ENCODE peak calls at places on chromosomes 12 and 14, in six cellular contexts. One of them, this sample, is unnamed.

GRCh38 chr14:68243441-68244010 is 423.9 kb downstream of the RAD51B start:
- DNase-seq in HepG2: no peak
- DNase-seq in endothelial cell of umbilical vein: no peak
- DNase-seq in IMR-90: no peak
- DNase-seq in PC-3: no peak
- DNase-seq in HCT116: no peak
- DNase-seq in this sample: no peak

GRCh38 chr12:8841778-8842177 is 19.4 kb downstream of the A2ML1 start:
- DNase-seq in HepG2: no peak
- DNase-seq in HCT116: no peak
- DNase-seq in PC-3: no peak
- DNase-seq in IMR-90: no peak
- DNase-seq in endothelial cell of umbilical vein: no peak
- DNase-seq in this sample: no peak

GRCh38 chr14:64572721-64573508 is 23.2 kb downstream of the PPP1R36 start:
- DNase-seq in IMR-90: peak; percentile 65
- DNase-seq in HepG2: no peak
- DNase-seq in endothelial cell of umbilical vein: no peak
- DNase-seq in PC-3: no peak
- DNase-seq in HCT116: no peak
- DNase-seq in this sample: no peak

GRCh38 chr12:6122211-6122610 is 2.3 kb downstream of the VWF start:
- DNase-seq in IMR-90: no peak
- DNase-seq in HepG2: no peak
- DNase-seq in endothelial cell of umbilical vein: no peak
- DNase-seq in HCT116: no peak
- DNase-seq in PC-3: no peak
- DNase-seq in this sample: no peak

GRCh38 chr12:95054206-95054605 is 19.2 kb downstream of the NR2C1 start:
- DNase-seq in PC-3: no peak
- DNase-seq in endothelial cell of umbilical vein: no peak
- DNase-seq in HepG2: no peak
- DNase-seq in HCT116: no peak
- DNase-seq in IMR-90: no peak
- DNase-seq in this sample: no peak

GRCh38 chr12:6459004-6459337 is 7.1 kb downstream of the TAPBPL start:
- DNase-seq in HepG2: no peak
- DNase-seq in HCT116: no peak
- DNase-seq in endothelial cell of umbilical vein: no peak
- DNase-seq in PC-3: no peak
- DNase-seq in IMR-90: no peak
- DNase-seq in this sample: no peak

GRCh38 chr14:20262642-20263128 is 23.6 kb downstream of the OR11H4 start:
- DNase-seq in IMR-90: peak; percentile 46
- DNase-seq in endothelial cell of umbilical vein: no peak
- DNase-seq in PC-3: peak; percentile 93
- DNase-seq in HCT116: peak; percentile 6
- DNase-seq in HepG2: no peak
- DNase-seq in this sample: peak; percentile 89

GRCh38 chr12:110270125-110270962 is 10.7 kb upstream of the ATP2A2 start:
- DNase-seq in endothelial cell of umbilical vein: no peak
- DNase-seq in HepG2: peak; percentile 95
- DNase-seq in PC-3: peak; percentile 92
- DNase-seq in HCT116: no peak
- DNase-seq in IMR-90: peak; percentile 73
- DNase-seq in this sample: peak; percentile 50

GRCh38 chr14:30748343-30748742 is 126.0 kb upstream of the COCH start:
- DNase-seq in endothelial cell of umbilical vein: no peak
- DNase-seq in HCT116: no peak
- DNase-seq in HepG2: no peak
- DNase-seq in PC-3: no peak
- DNase-seq in IMR-90: no peak
- DNase-seq in this sample: no peak

GRCh38 chr14:28012629-28013415 is 753.8 kb upstream of the FOXG1 start:
- DNase-seq in PC-3: peak; percentile 10
- DNase-seq in HCT116: no peak
- DNase-seq in HepG2: no peak
- DNase-seq in endothelial cell of umbilical vein: no peak
- DNase-seq in IMR-90: no peak
- DNase-seq in this sample: no peak
- TF ChIP-seq CTCF in PC-3: peak; percentile 18
- TF ChIP-seq CTCF in HCT116: no peak
- TF ChIP-seq CTCF in HepG2: no peak
- TF ChIP-seq CTCF in endothelial cell of umbilical vein: no peak
- TF ChIP-seq CTCF in IMR-90: no peak
- TF ChIP-seq CTCF in this sample: no peak

GRCh38 chr12:120532701-120533238 is 1.4 kb upstream of the RNF10 start:
- DNase-seq in endothelial cell of umbilical vein: no peak
- DNase-seq in PC-3: no peak
- DNase-seq in HepG2: no peak
- DNase-seq in IMR-90: no peak
- DNase-seq in HCT116: no peak
- DNase-seq in this sample: no peak
- H2AFZ ChIP-seq in endothelial cell of umbilical vein: no peak overlapping the region
- H2AFZ ChIP-seq in PC-3: no peak overlapping the region
- H2AFZ ChIP-seq in HepG2: no peak overlapping the region
- H2AFZ ChIP-seq in IMR-90: no peak overlapping the region
- H2AFZ ChIP-seq in HCT116: no peak overlapping the region
- H2AFZ ChIP-seq in this sample: no peak overlapping the region

GRCh38 chr14:56815301-56815700 is 5.0 kb upstream of the OTX2 start:
- DNase-seq in IMR-90: no peak
- DNase-seq in endothelial cell of umbilical vein: no peak
- DNase-seq in PC-3: no peak
- DNase-seq in HCT116: no peak
- DNase-seq in HepG2: no peak
- DNase-seq in this sample: no peak
- TF ChIP-seq CTCF in IMR-90: no peak
- TF ChIP-seq CTCF in endothelial cell of umbilical vein: no peak
- TF ChIP-seq CTCF in PC-3: no peak
- TF ChIP-seq CTCF in HCT116: no peak
- TF ChIP-seq CTCF in HepG2: no peak
- TF ChIP-seq CTCF in this sample: no peak

GRCh38 chr12:4270016-4270669 is 3.4 kb upstream of the CCND2 start:
- DNase-seq in PC-3: no peak
- DNase-seq in endothelial cell of umbilical vein: no peak
- DNase-seq in HCT116: no peak
- DNase-seq in IMR-90: no peak
- DNase-seq in HepG2: no peak
- DNase-seq in this sample: no peak
- H2AFZ ChIP-seq in PC-3: no peak overlapping the region
- H2AFZ ChIP-seq in endothelial cell of umbilical vein: no peak overlapping the region
- H2AFZ ChIP-seq in HCT116: no peak overlapping the region
- H2AFZ ChIP-seq in IMR-90: peak overlapping the region; percentile 17
- H2AFZ ChIP-seq in HepG2: no peak overlapping the region
- H2AFZ ChIP-seq in this sample: no peak overlapping the region

GRCh38 chr14:41636492-41637392 is 30.1 kb downstream of the LRFN5 start:
- DNase-seq in IMR-90: peak; percentile 47
- DNase-seq in HepG2: peak; percentile 35
- DNase-seq in PC-3: peak; percentile 54
- DNase-seq in endothelial cell of umbilical vein: no peak
- DNase-seq in HCT116: no peak
- DNase-seq in this sample: no peak
- TF ChIP-seq CTCF in IMR-90: no peak
- TF ChIP-seq CTCF in HepG2: no peak
- TF ChIP-seq CTCF in PC-3: no peak
- TF ChIP-seq CTCF in endothelial cell of umbilical vein: no peak
- TF ChIP-seq CTCF in HCT116: no peak
- TF ChIP-seq CTCF in this sample: no peak

DNA sequence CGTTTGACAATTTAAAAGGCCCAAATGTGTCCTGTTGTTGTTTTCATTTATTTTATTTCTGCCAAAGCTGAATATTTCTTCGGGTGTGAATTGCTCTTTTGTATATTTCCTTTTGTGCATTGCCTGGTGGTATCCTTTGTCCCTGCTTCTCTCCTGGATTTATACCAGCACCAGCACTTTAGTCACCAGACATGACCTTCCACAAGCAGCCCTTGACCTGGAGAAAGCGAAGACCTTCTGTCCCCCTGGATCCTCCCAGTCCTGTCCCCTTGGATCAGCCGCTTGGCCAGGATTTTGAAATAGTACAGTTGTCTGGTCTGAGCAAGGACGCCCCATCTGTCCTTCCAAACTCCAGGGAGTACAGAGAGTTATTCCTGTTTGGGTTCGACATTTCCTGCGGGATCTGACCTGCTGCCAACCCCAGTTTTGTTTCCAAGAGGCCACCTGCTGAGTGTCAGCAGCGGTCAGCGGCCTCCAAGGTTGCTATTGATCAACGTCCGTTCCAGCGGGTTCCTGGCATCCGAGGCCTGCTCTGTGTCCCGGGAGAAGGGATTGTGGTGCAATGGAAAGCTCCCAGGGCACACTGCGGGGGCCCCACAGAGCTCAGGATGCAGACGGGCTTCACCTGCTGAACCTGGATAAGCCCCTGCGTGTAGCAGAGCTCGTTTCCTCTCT is 45.1 kb upstream of the CHGA start:
- DNase-seq in PC-3: no peak
- DNase-seq in endothelial cell of umbilical vein: peak; percentile 67
- DNase-seq in IMR-90: no peak
- DNase-seq in HepG2: peak; percentile 48
- DNase-seq in HCT116: no peak
- DNase-seq in this sample: no peak
- H2AFZ ChIP-seq in PC-3: no peak overlapping the region
- H2AFZ ChIP-seq in endothelial cell of umbilical vein: no peak overlapping the region
- H2AFZ ChIP-seq in IMR-90: no peak overlapping the region
- H2AFZ ChIP-seq in HepG2: no peak overlapping the region
- H2AFZ ChIP-seq in HCT116: no peak overlapping the region
- H2AFZ ChIP-seq in this sample: no peak overlapping the region

GRCh38 chr12:14810167-14810952 is 3.6 kb downstream of the SMCO3 start:
- DNase-seq in endothelial cell of umbilical vein: no peak
- DNase-seq in IMR-90: no peak
- DNase-seq in HCT116: no peak
- DNase-seq in HepG2: no peak
- DNase-seq in PC-3: no peak
- DNase-seq in this sample: no peak

GRCh38 chr12:14811486-14811885 is 2.5 kb downstream of the SMCO3 start:
- DNase-seq in endothelial cell of umbilical vein: no peak
- DNase-seq in PC-3: no peak
- DNase-seq in IMR-90: no peak
- DNase-seq in HepG2: no peak
- DNase-seq in HCT116: no peak
- DNase-seq in this sample: no peak

GRCh38 chr12:14814082-14814481 is at the start of gene SMCO3:
- DNase-seq in IMR-90: no peak
- DNase-seq in PC-3: no peak
- DNase-seq in HCT116: no peak
- DNase-seq in HepG2: no peak
- DNase-seq in endothelial cell of umbilical vein: no peak
- DNase-seq in this sample: no peak

DNA sequence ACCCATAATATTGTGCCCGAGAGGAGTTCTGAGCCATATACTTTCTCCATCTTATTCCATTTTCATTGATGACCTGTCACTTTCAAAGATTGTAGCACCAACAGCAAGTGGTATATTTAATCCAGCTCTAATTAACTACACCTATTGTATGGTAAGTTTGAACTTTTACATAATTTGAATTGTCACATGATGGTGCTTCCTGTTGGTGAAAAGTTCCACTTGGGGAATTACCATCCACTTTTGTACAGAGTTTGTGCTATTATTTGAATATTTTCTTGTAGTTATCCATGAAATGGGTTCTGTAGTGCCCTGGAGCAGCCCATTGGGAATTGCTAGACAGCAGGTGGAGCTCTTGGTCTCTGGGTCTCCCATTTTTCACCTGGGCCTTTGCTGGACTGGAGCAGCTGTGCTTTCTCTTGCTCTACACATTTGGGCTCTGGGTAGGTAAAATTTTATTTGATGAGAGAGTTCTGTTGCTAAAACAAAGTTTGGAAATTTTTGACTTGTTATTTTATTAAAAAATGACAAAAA is 3.0 kb downstream of the SMCO3 start:
- DNase-seq in HepG2: peak; percentile 44
- DNase-seq in PC-3: peak; percentile 61
- DNase-seq in endothelial cell of umbilical vein: peak; percentile 54
- DNase-seq in HCT116: no peak
- DNase-seq in IMR-90: peak; percentile 33
- DNase-seq in this sample: peak; percentile 19
- TF ChIP-seq CTCF in HepG2: peak; percentile 76
- TF ChIP-seq CTCF in PC-3: peak; percentile 77
- TF ChIP-seq CTCF in endothelial cell of umbilical vein: peak; percentile 61
- TF ChIP-seq CTCF in HCT116: peak; percentile 59
- TF ChIP-seq CTCF in IMR-90: peak; percentile 58
- TF ChIP-seq CTCF in this sample: peak; percentile 85

This sample was measured in mammary epithelial cell.